ENCODE peak calls at places on chromosomes 3 and 15, in nine cellular contexts. W is heart left ventricle; K is midbrain; A is stimulated activated CD4-positive, alpha-beta T cell treated with anti-CD3 and anti-CD28 coated beads, TNF-alpha, amount 100 ng/mL, for 4 hours; X is stomach; E is aorta; J is HFFc6; I is cardiac muscle cell; M is stimulated activated naive CD4-positive, alpha-beta T cell. H is an unnamed sample.

GRCh38 chr15:37289109-37289765 is 188.9 kb upstream of the MEIS2 start:
- DNase-seq in W (no peak), K (no peak), A (no peak), X (no peak), E (no peak), J (peak), I (peak), M (no peak), H (no peak)

GRCh38 chr3:14822134-14822533 is 3.4 kb downstream of the FGD5 start:
- DNase-seq in W (no peak), K (no peak), A (no peak), X (no peak), E (no peak), J (no peak), I (no peak), M (no peak), H (no peak)

GRCh38 chr15:72818632-72819031 is 35.1 kb upstream of the ADPGK start:
- DNase-seq in W (no peak), K (no peak), A (no peak), X (no peak), E (no peak), J (no peak), I (no peak), M (no peak), H (no peak)

GRCh38 chr3:112858410-112859069 is 11.9 kb upstream of the CD200R1L start:
- DNase-seq in W (no peak), K (no peak), A (no peak), X (no peak), E (no peak), J (no peak), I (peak), M (no peak), H (no peak)

GRCh38 chr3:192409203-192409837 is 318.0 kb downstream of the FGF12 start:
- DNase-seq in W (peak), K (no peak), A (no peak), X (no peak), E (peak), J (no peak), I (peak), M (no peak), H (no peak)

GRCh38 chr3:52385157-52385556 is 59.7 kb downstream of the SEMA3G start:
- DNase-seq in W (no peak), K (no peak), A (no peak), X (no peak), E (no peak), J (peak), I (peak), M (no peak), H (no peak)

GRCh38 chr3:47413751-47414150 is 32.9 kb downstream of the PTPN23 start:
- DNase-seq in W (no peak), K (peak), A (no peak), X (no peak), E (no peak), J (no peak), I (no peak), M (no peak), H (no peak)

GRCh38 chr3:31495971-31496370 is 36.8 kb upstream of the STT3B start:
- DNase-seq in W (no peak), K (no peak), A (no peak), X (no peak), E (no peak), J (no peak), I (peak), M (no peak), H (no peak)

GRCh38 chr3:104392327-104392726 is 974.4 kb upstream of the ALCAM start:
- DNase-seq in W (no peak), K (no peak), A (no peak), X (no peak), E (no peak), J (no peak), I (no peak), M (no peak), H (no peak)

GRCh38 chr15:50685976-50686467 is 575 bp downstream of the TRPM7 start:
- DNase-seq in W (peak), K (peak), A (peak), X (peak), E (peak), J (peak), I (peak), M (no peak), H (peak)

GRCh38 chr3:58129041-58129440 is 81.7 kb downstream of the DNASE1L3 start:
- DNase-seq in W (no peak), K (no peak), A (no peak), X (no peak), E (no peak), J (no peak), I (no peak), M (no peak), H (no peak)

GRCh38 chr3:55406666-55407425 is 80.3 kb downstream of the WNT5A start:
- DNase-seq in W (no peak), K (no peak), A (no peak), X (no peak), E (no peak), J (peak), I (no peak), M (no peak), H (no peak)

GRCh38 chr3:42247576-42248027 is 18.4 kb downstream of the CCK start:
- DNase-seq in W (no peak), K (peak), A (peak), X (peak), E (no peak), J (peak), I (peak), M (peak), H (peak)

GRCh38 chr3:119292666-119293065 is 1.5 kb upstream of the ARHGAP31 start:
- DNase-seq in W (no peak), K (no peak), A (no peak), X (no peak), E (no peak), J (no peak), I (no peak), M (peak), H (peak)

GRCh38 chr3:8233938-8234337 is 267.7 kb upstream of the LMCD1 start:
- DNase-seq in W (no peak), K (no peak), A (no peak), X (no peak), E (no peak), J (no peak), I (no peak), M (no peak), H (no peak)

GRCh38 chr3:127670761-127671522 is 1.8 kb upstream of the ABTB1 start:
- DNase-seq in W (no peak), K (no peak), A (no peak), X (peak), E (no peak), J (no peak), I (no peak), M (no peak), H (no peak)

GRCh38 chr3:22621205-22621809 is 581.8 kb upstream of the UBE2E2 start:
- DNase-seq in W (no peak), K (no peak), A (no peak), X (no peak), E (no peak), J (no peak), I (no peak), M (no peak), H (no peak)